ENCODE peak calls at places on chromosome 6, in six cellular contexts. One of them, this sample, is unnamed.

GRCh38 chr6:104559435-104560202 is 300.1 kb downstream of the HACE1 start:
- DNase-seq in mucosa of descending colon: no peak
- DNase-seq in H7: no peak
- DNase-seq in SJSA1: no peak
- DNase-seq in tibial artery: no peak
- DNase-seq in skeletal muscle cell: no peak
- DNase-seq in this sample: no peak

GRCh38 chr6:150719099-150719767 is 119.5 kb downstream of the PLEKHG1 start:
- DNase-seq in SJSA1: no peak
- DNase-seq in mucosa of descending colon: no peak
- DNase-seq in tibial artery: no peak
- DNase-seq in H7: no peak
- DNase-seq in skeletal muscle cell: no peak
- DNase-seq in this sample: no peak

GRCh38 chr6:4394786-4395185 is 259.4 kb upstream of the ECI2 start:
- DNase-seq in skeletal muscle cell: no peak
- DNase-seq in mucosa of descending colon: no peak
- DNase-seq in tibial artery: no peak
- DNase-seq in SJSA1: no peak
- DNase-seq in H7: no peak
- DNase-seq in this sample: no peak

GRCh38 chr6:112207131-112207530 is 47.2 kb downstream of the LAMA4 start:
- DNase-seq in tibial artery: no peak
- DNase-seq in mucosa of descending colon: no peak
- DNase-seq in SJSA1: no peak
- DNase-seq in H7: no peak
- DNase-seq in skeletal muscle cell: no peak
- DNase-seq in this sample: no peak

GRCh38 chr6:120872262-120872578 is 462.1 kb downstream of the TBC1D32 start:
- DNase-seq in skeletal muscle cell: no peak
- DNase-seq in mucosa of descending colon: no peak
- DNase-seq in tibial artery: no peak
- DNase-seq in SJSA1: no peak
- DNase-seq in H7: no peak
- DNase-seq in this sample: no peak

GRCh38 chr6:34243901-34244884 is 4.6 kb downstream of the SMIM29 start:
- DNase-seq in SJSA1: peak
- DNase-seq in skeletal muscle cell: peak
- DNase-seq in mucosa of descending colon: no peak
- DNase-seq in H7: peak
- DNase-seq in tibial artery: peak
- DNase-seq in this sample: peak

GRCh38 chr6:157514659-157515496 is 133.9 kb downstream of the ZDHHC14 start:
- DNase-seq in skeletal muscle cell: no peak
- DNase-seq in H7: no peak
- DNase-seq in SJSA1: peak
- DNase-seq in mucosa of descending colon: no peak
- DNase-seq in tibial artery: peak
- DNase-seq in this sample: peak

GRCh38 chr6:105192707-105193465 is 13.1 kb upstream of the POPDC3 start:
- DNase-seq in tibial artery: no peak
- DNase-seq in skeletal muscle cell: peak
- DNase-seq in SJSA1: no peak
- DNase-seq in mucosa of descending colon: no peak
- DNase-seq in H7: no peak
- DNase-seq in this sample: peak

GRCh38 chr6:117079946-117080345 is 185.4 kb upstream of the VGLL2 start:
- DNase-seq in SJSA1: no peak
- DNase-seq in skeletal muscle cell: peak
- DNase-seq in mucosa of descending colon: no peak
- DNase-seq in H7: no peak
- DNase-seq in tibial artery: no peak
- DNase-seq in this sample: no peak

GRCh38 chr6:127737009-127737486 is 160.1 kb downstream of the C6orf58 start:
- DNase-seq in skeletal muscle cell: peak
- DNase-seq in tibial artery: no peak
- DNase-seq in mucosa of descending colon: no peak
- DNase-seq in H7: peak
- DNase-seq in SJSA1: no peak
- DNase-seq in this sample: peak

GRCh38 chr6:78770766-78771165 is 96.6 kb upstream of the IRAK1BP1 start:
- DNase-seq in skeletal muscle cell: no peak
- DNase-seq in H7: peak
- DNase-seq in mucosa of descending colon: no peak
- DNase-seq in SJSA1: no peak
- DNase-seq in tibial artery: no peak
- DNase-seq in this sample: no peak

GRCh38 chr6:167350322-167350721 is 25.4 kb downstream of the TTLL2 start:
- DNase-seq in H7: peak
- DNase-seq in tibial artery: no peak
- DNase-seq in skeletal muscle cell: no peak
- DNase-seq in SJSA1: no peak
- DNase-seq in mucosa of descending colon: peak
- DNase-seq in this sample: no peak
- H3K4me3 ChIP-seq in H7: no peak
- H3K4me3 ChIP-seq in tibial artery: no peak
- H3K4me3 ChIP-seq in skeletal muscle cell: no peak
- H3K4me3 ChIP-seq in SJSA1: no peak
- H3K4me3 ChIP-seq in mucosa of descending colon: no peak
- H3K4me3 ChIP-seq in this sample: no peak

GRCh38 chr6:75084872-75085381 is 120.9 kb downstream of the COL12A1 start:
- DNase-seq in skeletal muscle cell: no peak
- DNase-seq in SJSA1: no peak
- DNase-seq in tibial artery: no peak
- DNase-seq in mucosa of descending colon: peak
- DNase-seq in H7: peak
- DNase-seq in this sample: no peak
- H3K4me3 ChIP-seq in skeletal muscle cell: no peak
- H3K4me3 ChIP-seq in SJSA1: no peak
- H3K4me3 ChIP-seq in tibial artery: peak
- H3K4me3 ChIP-seq in mucosa of descending colon: no peak
- H3K4me3 ChIP-seq in H7: peak
- H3K4me3 ChIP-seq in this sample: no peak

DNA sequence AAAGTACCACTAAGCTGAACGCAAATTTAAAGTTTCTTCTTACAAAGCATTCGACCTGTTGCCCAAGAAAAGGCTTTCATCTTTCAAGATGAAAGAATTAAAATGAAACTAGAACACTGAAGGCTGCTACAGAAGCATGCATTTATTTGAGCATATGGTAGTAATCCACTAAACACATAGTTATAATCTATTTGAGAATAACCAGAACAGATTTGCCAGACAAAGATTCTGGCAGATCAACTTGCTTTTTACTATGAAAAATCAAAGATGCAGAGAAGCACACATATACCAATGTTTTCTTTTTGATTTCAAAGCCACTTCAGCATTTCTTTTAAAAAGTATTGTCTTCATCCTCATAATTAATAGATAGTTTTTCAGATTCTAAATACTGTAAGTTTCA is 412.3 kb downstream of the UTRN start:
- DNase-seq in SJSA1: no peak
- DNase-seq in tibial artery: no peak
- DNase-seq in skeletal muscle cell: no peak
- DNase-seq in mucosa of descending colon: no peak
- DNase-seq in H7: no peak
- DNase-seq in this sample: no peak
- H3K4me3 ChIP-seq in SJSA1: no peak
- H3K4me3 ChIP-seq in tibial artery: no peak
- H3K4me3 ChIP-seq in skeletal muscle cell: no peak
- H3K4me3 ChIP-seq in mucosa of descending colon: no peak
- H3K4me3 ChIP-seq in H7: no peak
- H3K4me3 ChIP-seq in this sample: no peak

GRCh38 chr6:37005827-37006514 is 516 bp downstream of the FGD2 start:
- DNase-seq in SJSA1: no peak
- DNase-seq in mucosa of descending colon: no peak
- DNase-seq in H7: no peak
- DNase-seq in tibial artery: no peak
- DNase-seq in skeletal muscle cell: no peak
- DNase-seq in this sample: no peak

GRCh38 chr6:37006793-37007339 is 1.4 kb downstream of the FGD2 start:
- DNase-seq in mucosa of descending colon: no peak
- DNase-seq in tibial artery: no peak
- DNase-seq in SJSA1: no peak
- DNase-seq in H7: no peak
- DNase-seq in skeletal muscle cell: no peak
- DNase-seq in this sample: no peak

GRCh38 chr6:37007340-37008043 is 2.0 kb downstream of the FGD2 start:
- DNase-seq in H7: no peak
- DNase-seq in skeletal muscle cell: no peak
- DNase-seq in tibial artery: peak
- DNase-seq in SJSA1: no peak
- DNase-seq in mucosa of descending colon: no peak
- DNase-seq in this sample: no peak

GRCh38 chr6:37004044-37004984 is 1.1 kb upstream of the FGD2 start:
- DNase-seq in SJSA1: no peak
- DNase-seq in skeletal muscle cell: no peak
- DNase-seq in H7: no peak
- DNase-seq in tibial artery: no peak
- DNase-seq in mucosa of descending colon: no peak
- DNase-seq in this sample: no peak

DNA sequence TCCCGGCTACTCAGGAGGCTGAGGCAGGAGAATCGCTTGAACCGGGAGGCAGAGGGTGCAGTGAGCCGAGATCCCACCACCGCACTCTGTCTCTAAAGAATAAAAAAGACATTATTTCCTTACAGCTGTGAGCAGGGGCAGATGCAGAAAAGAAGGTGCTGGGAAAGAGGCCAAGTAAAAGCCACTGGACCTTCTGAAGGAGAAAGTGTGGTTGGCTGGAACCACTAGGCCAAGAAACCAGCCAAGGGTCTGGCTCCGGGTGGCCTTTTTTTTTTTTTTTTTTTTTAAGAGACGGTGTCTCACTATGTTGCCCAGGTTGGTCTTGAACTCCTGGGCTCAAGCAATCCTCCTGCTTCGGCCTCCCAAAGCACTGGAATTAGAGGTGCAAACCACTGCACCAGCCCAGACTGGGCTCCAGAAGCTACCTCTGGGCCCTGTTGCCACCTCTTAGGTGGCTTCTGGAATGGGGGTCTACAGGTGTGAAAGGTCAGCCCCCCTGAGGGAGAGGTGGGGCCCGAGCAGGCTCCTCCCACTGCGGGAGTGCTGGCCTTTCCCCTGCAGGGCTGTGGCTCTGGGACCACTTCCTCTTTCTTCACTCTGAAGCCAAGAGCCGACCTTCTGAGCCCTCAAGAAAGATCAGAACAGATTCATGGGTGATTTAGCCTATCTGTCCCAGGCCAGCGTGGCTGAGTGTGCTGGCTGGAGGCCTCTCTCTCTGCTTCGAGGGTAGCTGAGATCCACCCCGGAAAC is at the start of gene FGD2:
- DNase-seq in tibial artery: peak
- DNase-seq in SJSA1: no peak
- DNase-seq in skeletal muscle cell: no peak
- DNase-seq in mucosa of descending colon: no peak
- DNase-seq in H7: peak
- DNase-seq in this sample: no peak
- H3K4me3 ChIP-seq in tibial artery: peak
- H3K4me3 ChIP-seq in SJSA1: no peak
- H3K4me3 ChIP-seq in skeletal muscle cell: no peak
- H3K4me3 ChIP-seq in mucosa of descending colon: no peak
- H3K4me3 ChIP-seq in H7: no peak
- H3K4me3 ChIP-seq in this sample: no peak

GRCh38 chr6:137494281-137494966 is at the start of gene OLIG3:
- DNase-seq in skeletal muscle cell: no peak
- DNase-seq in SJSA1: no peak
- DNase-seq in mucosa of descending colon: no peak
- DNase-seq in tibial artery: no peak
- DNase-seq in H7: peak
- DNase-seq in this sample: no peak

GRCh38 chr6:137492289-137492688 is 1.9 kb downstream of the OLIG3 start:
- DNase-seq in skeletal muscle cell: no peak
- DNase-seq in mucosa of descending colon: no peak
- DNase-seq in H7: peak
- DNase-seq in tibial artery: no peak
- DNase-seq in SJSA1: no peak
- DNase-seq in this sample: no peak

GRCh38 chr6:137491478-137491877 is 2.7 kb downstream of the OLIG3 start:
- DNase-seq in skeletal muscle cell: no peak
- DNase-seq in H7: peak
- DNase-seq in SJSA1: no peak
- DNase-seq in tibial artery: no peak
- DNase-seq in mucosa of descending colon: no peak
- DNase-seq in this sample: no peak

GRCh38 chr6:137493218-137494038 is 766 bp downstream of the OLIG3 start:
- DNase-seq in skeletal muscle cell: no peak
- DNase-seq in mucosa of descending colon: peak
- DNase-seq in H7: peak
- DNase-seq in SJSA1: no peak
- DNase-seq in tibial artery: no peak
- DNase-seq in this sample: no peak

GRCh38 chr6:137492771-137493217 is 1.4 kb downstream of the OLIG3 start:
- DNase-seq in mucosa of descending colon: no peak
- DNase-seq in skeletal muscle cell: no peak
- DNase-seq in tibial artery: no peak
- DNase-seq in SJSA1: no peak
- DNase-seq in H7: no peak
- DNase-seq in this sample: no peak
- H3K4me3 ChIP-seq in mucosa of descending colon: no peak
- H3K4me3 ChIP-seq in skeletal muscle cell: no peak
- H3K4me3 ChIP-seq in tibial artery: no peak
- H3K4me3 ChIP-seq in SJSA1: no peak
- H3K4me3 ChIP-seq in H7: peak
- H3K4me3 ChIP-seq in this sample: no peak

GRCh38 chr6:168574699-168575195 is 133.8 kb downstream of the SMOC2 start:
- DNase-seq in skeletal muscle cell: no peak
- DNase-seq in tibial artery: peak
- DNase-seq in mucosa of descending colon: peak
- DNase-seq in SJSA1: no peak
- DNase-seq in H7: peak
- DNase-seq in this sample: no peak
- H3K4me3 ChIP-seq in skeletal muscle cell: no peak
- H3K4me3 ChIP-seq in tibial artery: peak
- H3K4me3 ChIP-seq in mucosa of descending colon: no peak
- H3K4me3 ChIP-seq in SJSA1: no peak
- H3K4me3 ChIP-seq in H7: no peak
- H3K4me3 ChIP-seq in this sample: no peak

This sample was measured in mammary epithelial cell.